ENCODE peak calls at places on chromosome 20, in four cellular contexts. G is PC-3, N is fibroblast of lung, D is H9. W is an unnamed sample.

GRCh38 chr20:3811421-3812258 is 8.7 kb upstream of the AP5S1 start:
- DNase-seq in D (no peak), N (peak), G (peak), W (peak)

GRCh38 chr20:14114049-14114448 is 118.7 kb downstream of the MACROD2 start:
- DNase-seq in G (no peak), N (no peak), D (no peak), W (no peak)

GRCh38 chr20:16216227-16217210 is 356.7 kb downstream of the KIF16B start:
- DNase-seq in D (no peak), G (peak), N (no peak), W (no peak)

GRCh38 chr20:11687546-11688292 is 230.0 kb upstream of the BTBD3 start:
- DNase-seq in N (no peak), G (peak), D (no peak), W (no peak)

GRCh38 chr20:10596726-10597125 is 77.1 kb downstream of the JAG1 start:
- DNase-seq in D (no peak), N (peak), G (peak), W (no peak)

GRCh38 chr20:23341073-23341472 is 9.5 kb upstream of the NXT1 start:
- DNase-seq in N (no peak), G (no peak), D (no peak), W (no peak)

GRCh38 chr20:33444797-33445560 is 1.4 kb upstream of the SNTA1 start:
- DNase-seq in D (peak), G (peak), N (peak), W (peak)

GRCh38 chr20:46683939-46684750 is 5.1 kb downstream of the TP53RK start:
- DNase-seq in G (no peak), N (peak), D (peak), W (peak)

GRCh38 chr20:24991897-24992419 is 593 bp downstream of the APMAP start:
- DNase-seq in N (no peak), D (no peak), G (peak), W (no peak)

GRCh38 chr20:1934578-1935573 is 39.7 kb downstream of the SIRPA start:
- DNase-seq in N (peak), D (no peak), G (no peak), W (peak)
- H3K27ac ChIP-seq in N (peak), D (no peak), G (no peak), W (peak)

DNA sequence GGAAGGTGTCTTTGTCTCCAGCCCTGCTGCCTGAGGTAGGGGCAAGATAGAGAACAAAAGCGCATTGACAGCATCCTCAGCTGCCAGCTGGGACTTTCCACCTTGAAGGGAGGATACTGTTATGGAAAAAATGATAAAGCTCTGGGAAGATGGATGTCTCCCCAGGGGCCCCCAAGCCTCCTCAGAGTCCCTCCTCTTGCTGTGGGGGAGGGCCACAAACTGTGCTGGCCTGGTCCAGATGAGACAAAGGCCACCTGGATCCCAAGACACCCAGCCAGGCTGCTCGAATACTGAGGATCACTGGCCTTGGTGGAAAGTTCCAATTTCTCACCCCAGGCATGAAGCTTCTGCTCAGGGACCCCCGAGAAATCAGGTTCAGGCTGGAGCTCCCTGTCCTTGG is 13.1 kb downstream of the REM1 start:
- DNase-seq in G (no peak), D (no peak), N (no peak), W (no peak)
- H2AFZ ChIP-seq in G (no peak), D (no peak), N (no peak), W (no peak)

GRCh38 chr20:58359441-58359840 is 29.6 kb upstream of the VAPB start:
- DNase-seq in G (no peak), D (no peak), N (peak), W (no peak)
- TF ChIP-seq CTCF in G (no peak), D (peak), N (peak), W (no peak)

GRCh38 chr20:1382670-1383069 is 10.2 kb downstream of the FKBP1A start:
- DNase-seq in G (no peak), D (no peak), N (peak), W (no peak)
- H3K27ac ChIP-seq in G (no peak), D (no peak), N (peak), W (peak)

GRCh38 chr20:48793776-48794175 is 34.0 kb downstream of the PREX1 start:
- DNase-seq in D (no peak), G (no peak), N (no peak), W (no peak)
- H2AFZ ChIP-seq in D (no peak), G (no peak), N (no peak), W (no peak)

DNA sequence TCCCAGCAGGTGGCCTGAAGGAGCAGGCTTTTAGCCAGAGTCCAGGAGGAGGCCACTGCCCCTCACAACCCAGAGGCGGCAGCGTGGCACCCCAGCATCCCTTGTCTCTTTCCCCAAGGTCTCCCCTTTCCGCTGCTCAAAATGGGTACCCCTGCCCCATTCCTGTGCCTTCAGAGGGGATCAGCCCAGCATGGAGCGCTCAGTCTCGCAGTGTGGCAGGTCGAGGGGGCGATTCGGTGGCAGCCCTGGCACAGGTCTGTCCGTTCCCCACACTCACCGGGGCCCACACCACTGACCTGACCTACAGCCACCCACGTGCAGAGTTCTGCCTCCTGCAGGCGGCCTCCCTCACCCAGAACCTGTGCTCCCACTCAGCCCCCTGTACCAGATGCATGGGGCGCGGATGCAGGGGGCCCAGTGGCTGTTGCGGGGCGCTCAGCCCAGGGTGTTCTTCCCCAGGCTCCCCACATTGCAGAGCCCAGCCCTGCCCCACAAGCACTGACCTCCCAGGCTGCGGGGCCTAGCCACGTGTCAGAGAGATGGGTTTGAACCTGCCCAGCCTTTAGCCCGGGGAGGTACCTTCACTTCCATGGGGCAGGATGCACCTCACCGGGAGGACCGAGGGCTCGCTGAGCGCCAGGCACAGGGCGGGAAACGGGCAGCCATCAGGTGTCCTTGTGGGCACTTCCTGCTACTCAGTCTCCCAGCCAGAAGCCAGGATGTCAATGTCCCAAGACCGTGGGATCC is 41.8 kb downstream of the DSTN start:
- DNase-seq in N (peak), G (peak), D (peak), W (peak)
- TF ChIP-seq CTCF in N (peak), G (peak), D (peak), W (peak)

GRCh38 chr20:48749437-48749836 is 78.4 kb downstream of the PREX1 start:
- DNase-seq in N (no peak), D (no peak), G (no peak), W (peak)
- H3K27ac ChIP-seq in N (no peak), D (no peak), G (no peak), W (no peak)

DNA sequence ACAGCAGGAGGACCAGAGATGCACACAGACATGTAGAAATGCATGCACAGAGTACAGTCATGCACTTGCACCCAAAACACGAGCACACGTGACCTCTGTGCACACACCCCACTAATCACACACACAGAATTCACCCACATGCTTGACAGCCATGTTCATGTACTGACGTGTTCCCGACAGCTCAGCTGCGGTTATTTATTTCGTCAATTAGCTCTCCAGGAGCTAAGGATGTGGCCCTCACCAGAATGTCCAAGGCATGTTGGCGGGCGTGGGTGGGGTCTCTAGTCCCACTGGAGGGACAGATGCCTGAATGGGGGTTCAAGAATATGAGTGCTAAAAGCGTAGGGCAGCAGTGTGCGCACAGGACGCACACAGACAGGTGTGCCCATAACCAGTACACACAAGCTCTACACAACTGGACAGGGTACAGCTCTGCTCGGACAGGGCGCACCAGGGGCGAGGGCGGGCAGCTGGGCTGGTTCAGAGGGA is 571 bp upstream of the PRPF6 start:
- DNase-seq in N (no peak), D (no peak), G (no peak), W (peak)
- H2AFZ ChIP-seq in N (peak), D (no peak), G (peak), W (peak)

GRCh38 chr20:19026121-19026878 is 186.1 kb upstream of the SLC24A3 start:
- DNase-seq in N (no peak), D (no peak), G (no peak), W (peak)

GRCh38 chr20:19027971-19028370 is 184.5 kb upstream of the SLC24A3 start:
- DNase-seq in N (no peak), G (no peak), D (no peak), W (no peak)

GRCh38 chr20:19024296-19025035 is 188.0 kb upstream of the SLC24A3 start:
- DNase-seq in N (no peak), D (no peak), G (no peak), W (peak)

GRCh38 chr20:19025430-19026120 is 186.9 kb upstream of the SLC24A3 start:
- DNase-seq in N (no peak), G (no peak), D (no peak), W (peak)

GRCh38 chr20:19026901-19027644 is 185.4 kb upstream of the SLC24A3 start:
- DNase-seq in D (peak), G (no peak), N (no peak), W (peak)
- TF ChIP-seq CTCF in D (peak), G (peak), N (no peak), W (no peak)

DNA sequence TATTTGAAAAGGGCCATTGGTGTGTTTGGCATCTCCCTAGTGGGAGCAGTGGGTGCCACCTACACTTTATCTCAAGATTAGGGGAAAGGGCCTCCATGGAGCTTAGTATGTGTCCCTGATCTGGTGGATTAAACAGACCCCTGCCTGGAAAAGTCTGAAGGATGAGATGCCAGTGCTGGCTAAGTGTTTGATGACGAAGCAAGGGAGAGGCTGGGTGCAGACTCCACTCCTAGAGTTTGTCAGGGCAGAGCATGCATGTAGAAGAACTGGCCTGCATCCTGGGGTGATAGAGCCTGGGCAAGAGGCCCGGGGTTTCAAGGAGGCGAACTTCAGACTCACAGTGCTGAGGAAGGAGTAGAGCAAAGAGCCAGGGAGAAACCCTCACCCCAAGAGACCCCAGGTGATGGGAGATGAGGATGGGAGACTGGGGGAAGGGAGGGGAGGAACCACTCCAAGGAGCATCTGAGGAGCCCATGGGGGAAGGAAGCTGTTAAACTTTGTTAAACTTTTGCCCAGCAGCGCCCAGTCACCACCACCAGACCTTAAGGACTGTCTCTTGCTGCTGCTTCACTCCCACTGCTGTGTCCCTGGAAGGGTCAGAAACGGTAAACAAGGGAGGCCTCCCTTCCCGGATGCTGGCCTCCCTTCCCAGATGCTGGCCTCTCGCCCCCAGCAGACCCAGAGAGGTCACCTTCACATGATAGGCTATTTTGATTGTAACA is 61.6 kb downstream of the RPRD1B start:
- DNase-seq in N (no peak), G (no peak), D (no peak), W (no peak)
- H3K27ac ChIP-seq in N (peak), G (peak), D (no peak), W (peak)

W was measured in osteoblast.